ENCODE peak calls at places on chromosomes 13 and 19, in six cellular contexts. N is stimulated activated CD4-positive, alpha-beta T cell treated with anti-CD3 and anti-CD28 coated beads, Interleukin-2, amount 100 ng/mL, for 48 hours; J is pons; H is NT2/D1; G is hippocampal formation; Z is HL-60. Q is an unnamed sample.

GRCh38 chr19:12880551-12881171 is 588 bp downstream of the DNASE2 start:
- DNase-seq in H (no peak), Z (no peak), N (no peak), J (no peak), G (no peak), Q (peak; percentile 43)

GRCh38 chr19:39983695-39984302 is 12.8 kb downstream of the PSMC4 start:
- DNase-seq in G (no peak), H (no peak), N (no peak), J (no peak), Z (no peak), Q (no peak)

GRCh38 chr19:17873661-17874422 is 2.1 kb downstream of the SLC5A5 start:
- DNase-seq in N (peak; percentile 58), J (no peak), Z (no peak), G (no peak), H (peak; percentile 75), Q (peak; percentile 83)

GRCh38 chr19:45470147-45471081 is 2.6 kb downstream of the FOSB start:
- DNase-seq in J (no peak), Z (no peak), N (no peak), G (no peak), H (no peak), Q (no peak)

GRCh38 chr13:81781471-81781870 is 1440.5 kb upstream of the SPRY2 start:
- DNase-seq in G (no peak), N (no peak), Z (no peak), H (no peak), J (no peak), Q (no peak)

GRCh38 chr19:46068345-46069258 is 27.8 kb upstream of the IGFL4 start:
- DNase-seq in J (no peak), G (no peak), N (no peak), H (no peak), Z (peak; percentile 34), Q (no peak)

GRCh38 chr19:28883241-28883693 is 329.7 kb downstream of the UQCRFS1 start:
- DNase-seq in Z (no peak), H (peak; percentile 46), N (no peak), J (peak; percentile 63), G (peak; percentile 14), Q (no peak)

GRCh38 chr13:54029226-54029625 is 1000.6 kb downstream of the OLFM4 start:
- DNase-seq in G (no peak), J (no peak), H (no peak), N (no peak), Z (peak; percentile 94), Q (no peak)

GRCh38 chr13:75308222-75308621 is 173.7 kb downstream of the TBC1D4 start:
- DNase-seq in H (no peak), J (no peak), Z (no peak), G (no peak), N (peak; percentile 27), Q (no peak)

GRCh38 chr13:40149611-40150283 is 494.3 kb downstream of the COG6 start:
- DNase-seq in Z (no peak), N (no peak), H (no peak), G (peak; percentile 25), J (peak; percentile 86), Q (no peak)

GRCh38 chr13:110812869-110813645 is 99.6 kb downstream of the ING1 start:
- DNase-seq in Z (no peak), N (no peak), H (no peak), J (no peak), G (no peak), Q (no peak)

GRCh38 chr13:32309812-32310706 is 5.1 kb downstream of the ZAR1L start:
- DNase-seq in G (peak; percentile 5), Z (peak; percentile 45), H (no peak), N (no peak), J (peak; percentile 63), Q (peak; percentile 16)

GRCh38 chr19:11138659-11139526 is 16.7 kb downstream of the SPC24 start:
- DNase-seq in H (no peak), G (no peak), J (no peak), Z (no peak), N (no peak), Q (peak; percentile 90)

GRCh38 chr13:40344270-40345148 is 321.9 kb downstream of the FOXO1 start:
- DNase-seq in H (no peak), G (no peak), Z (no peak), J (no peak), N (no peak), Q (no peak)

GRCh38 chr13:51861728-51862300 is at the start of gene CCDC70:
- DNase-seq in J (no peak), H (no peak), N (no peak), G (no peak), Z (no peak), Q (no peak)

GRCh38 chr13:74114202-74114601 is 20.0 kb downstream of the KLF12 start:
- DNase-seq in H (no peak), Z (no peak), N (no peak), J (no peak), G (no peak), Q (no peak)

GRCh38 chr19:47723573-47723923 is 10.3 kb downstream of the EHD2 start:
- DNase-seq in Z (peak; percentile 81), H (no peak), J (no peak), N (no peak), G (no peak), Q (peak; percentile 49)

GRCh38 chr13:91351123-91351522 is 3.6 kb downstream of the MIR17HG start:
- DNase-seq in J (no peak), N (no peak), H (no peak), G (no peak), Z (no peak), Q (no peak)

GRCh38 chr19:10517760-10518443 is 655 bp upstream of the S1PR5 start:
- DNase-seq in H (no peak), J (no peak), G (no peak), Z (no peak), N (no peak), Q (peak; percentile 26)

GRCh38 chr19:17686592-17687042 is 1.5 kb downstream of the UNC13A start:
- DNase-seq in J (no peak), N (no peak), H (no peak), Z (no peak), G (no peak), Q (peak; percentile 84)

GRCh38 chr19:2863818-2864217 is 3.3 kb upstream of the ZNF556 start:
- DNase-seq in H (no peak), J (no peak), G (no peak), Z (no peak), N (no peak), Q (no peak)

GRCh38 chr13:114219406-114219805 is 15.3 kb upstream of the CDC16 start:
- DNase-seq in N (no peak), G (no peak), Z (no peak), J (no peak), H (no peak), Q (no peak)

GRCh38 chr13:90428522-90429210 is 918.8 kb upstream of the MIR17HG start:
- DNase-seq in Z (no peak), G (no peak), H (no peak), N (no peak), J (no peak), Q (no peak)

GRCh38 chr19:57558525-57558924 is 1.1 kb downstream of the ZNF550 start:
- DNase-seq in J (no peak), H (no peak), G (no peak), Z (no peak), N (no peak), Q (no peak)

GRCh38 chr19:18785179-18786124 is 5.7 kb downstream of the COMP start:
- DNase-seq in J (no peak), Z (no peak), H (peak; percentile 72), G (no peak), N (peak; percentile 70), Q (peak; percentile 98)

GRCh38 chr19:56270676-56271075 is 1.9 kb upstream of the EDDM13 start:
- DNase-seq in J (no peak), N (no peak), Z (peak; percentile 99), G (no peak), H (no peak), Q (no peak)

GRCh38 chr13:19993024-19993423 is 34.5 kb downstream of the ZMYM2 start:
- DNase-seq in J (no peak), H (no peak), Z (no peak), N (no peak), G (no peak), Q (no peak)

GRCh38 chr19:49129238-49129583 is 9.9 kb downstream of the PPFIA3 start:
- DNase-seq in G (no peak), N (no peak), H (no peak), J (no peak), Z (no peak), Q (no peak)

Q was measured in BE2C.